ENCODE peak calls at places on chromosomes 3 and 15, in seven cellular contexts. N is transverse colon; G is esophagus squamous epithelium; W is CD4-positive, CD25-positive, alpha-beta regulatory T cell; Q is left lung; E is HAP-1; X is IMR-90. Y is an unnamed sample. For H3K36me3, the result is how much of the 10 kb centered on the place peaks cover.

GRCh38 chr3:156812521-156813335 is 13.4 kb upstream of the LEKR1 start:
- DNase-seq in N (no peak), X (peak), W (peak), Q (no peak), E (no peak), G (no peak), Y (no peak)

GRCh38 chr15:88849376-88850122 is 45.8 kb downstream of the HAPLN3 start:
- DNase-seq in G (no peak), E (no peak), X (no peak), W (no peak), Q (no peak), N (no peak), Y (no peak)

GRCh38 chr3:184291044-184291737 is 7.8 kb upstream of the PSMD2 start:
- DNase-seq in W (no peak), X (no peak), E (no peak), G (no peak), N (no peak), Q (no peak), Y (no peak)

GRCh38 chr3:134373942-134374790 is at the start of gene AMOTL2:
- DNase-seq in Q (peak), X (peak), N (peak), E (peak), W (no peak), G (no peak), Y (peak)

GRCh38 chr3:165839296-165840076 is 2.3 kb upstream of the BCHE start:
- DNase-seq in Q (no peak), N (no peak), W (no peak), X (no peak), G (no peak), E (no peak), Y (no peak)

GRCh38 chr3:24128195-24129005 is 183.3 kb downstream of the NR1D2 start:
- DNase-seq in N (no peak), X (peak), Q (no peak), W (no peak), G (no peak), E (no peak), Y (no peak)

GRCh38 chr3:109137766-109138165 is 1.2 kb downstream of the C3orf85 start:
- DNase-seq in N (no peak), Q (no peak), X (no peak), W (no peak), G (no peak), E (no peak), Y (no peak)

GRCh38 chr3:197942956-197943556 is 6.9 kb upstream of the RPL35A start:
- DNase-seq in Q (no peak), W (peak), X (peak), E (peak), G (no peak), N (no peak), Y (no peak)

GRCh38 chr3:45223889-45224730 is 2.0 kb downstream of the TMEM158 start:
- DNase-seq in G (no peak), W (no peak), E (peak), Q (no peak), X (peak), N (no peak), Y (no peak)

GRCh38 chr3:106611841-106612240 is 743.0 kb upstream of the CBLB start:
- DNase-seq in N (no peak), X (no peak), E (no peak), W (no peak), G (no peak), Q (no peak), Y (no peak)

GRCh38 chr15:58523634-58524033 is 91.8 kb downstream of the LIPC start:
- DNase-seq in E (no peak), N (no peak), X (no peak), G (no peak), W (no peak), Q (no peak), Y (no peak)

GRCh38 chr3:9448643-9449042 is 51.2 kb downstream of the SETD5 start:
- DNase-seq in Q (no peak), N (no peak), E (no peak), X (peak), W (no peak), G (no peak), Y (no peak)

GRCh38 chr15:47933865-47934264 is 186.9 kb upstream of the SLC24A5 start:
- DNase-seq in N (no peak), G (no peak), E (no peak), Q (no peak), X (no peak), W (no peak), Y (no peak)

GRCh38 chr15:41417418-41417811 is 520 bp downstream of the RTF1 start:
- DNase-seq in W (no peak), N (peak), E (no peak), X (peak), G (no peak), Q (no peak), Y (no peak)

GRCh38 chr3:145857956-145858355 is 303.0 kb downstream of the PLOD2 start:
- DNase-seq in Q (no peak), G (no peak), N (no peak), W (no peak), E (no peak), X (no peak), Y (no peak)

GRCh38 chr3:189316296-189317019 is 144.7 kb downstream of the TPRG1 start:
- DNase-seq in W (no peak), Q (peak), G (no peak), N (peak), X (no peak), E (no peak), Y (no peak)

GRCh38 chr15:23877502-23878412 is 190.7 kb upstream of the NDN start:
- DNase-seq in W (no peak), E (no peak), X (no peak), G (no peak), Q (no peak), N (peak), Y (peak)

GRCh38 chr3:33145901-33146580 is 32.2 kb downstream of the CRTAP start:
- DNase-seq in G (no peak), E (no peak), X (no peak), Q (no peak), W (no peak), N (no peak), Y (no peak)

GRCh38 chr3:127220497-127220896 is 27.6 kb downstream of the PRR23E start:
- DNase-seq in N (no peak), E (no peak), W (no peak), G (no peak), Q (no peak), X (no peak), Y (no peak)

GRCh38 chr3:156341324-156341723 is 213.6 kb downstream of the SSR3 start:
- DNase-seq in G (no peak), E (no peak), X (no peak), N (no peak), Q (no peak), W (no peak), Y (no peak)

GRCh38 chr3:168961271-168961670 is 702.2 kb downstream of the MECOM start:
- DNase-seq in G (no peak), X (no peak), W (no peak), N (no peak), Q (no peak), E (no peak), Y (no peak)

GRCh38 chr15:47484119-47484518 is 233.2 kb upstream of the SEMA6D start:
- DNase-seq in G (no peak), N (no peak), E (no peak), X (peak), Q (no peak), W (no peak), Y (no peak)

GRCh38 chr15:97995881-97996603 is 35.5 kb downstream of the ARRDC4 start:
- DNase-seq in E (no peak), G (no peak), X (no peak), W (no peak), Q (no peak), N (peak), Y (no peak)

GRCh38 chr3:88044411-88044810 is 14.4 kb downstream of the CGGBP1 start:
- DNase-seq in X (no peak), W (no peak), E (no peak), Q (no peak), N (no peak), G (no peak), Y (no peak)

GRCh38 chr3:117084739-117085270 is 375.2 kb downstream of the TUSC7 start:
- DNase-seq in X (no peak), G (no peak), E (no peak), Q (no peak), W (no peak), N (no peak), Y (no peak)

GRCh38 chr15:99427210-99427609 is 138.6 kb upstream of the MEF2A start:
- DNase-seq in Q (peak), W (no peak), X (no peak), G (no peak), N (no peak), E (no peak), Y (no peak)

GRCh38 chr15:82832601-82833209 is 23.3 kb downstream of the WHAMM start:
- DNase-seq in N (no peak), X (peak), W (no peak), G (no peak), Q (no peak), E (peak), Y (no peak)

GRCh38 chr3:149186726-149187125 is 34.9 kb downstream of the CP start:
- DNase-seq in N (no peak), X (no peak), G (no peak), E (no peak), Q (no peak), W (no peak), Y (no peak)

GRCh38 chr3:183895296-183895695 is 10.6 kb upstream of the PARL start:
- DNase-seq in Q (no peak), W (peak), X (peak), N (peak), G (no peak), E (peak), Y (no peak)

GRCh38 chr3:182793663-182794454 is 555 bp downstream of the ATP11B start:
- DNase-seq in G (peak), N (peak), X (peak), W (peak), E (no peak), Q (peak), Y (peak)

GRCh38 chr3:196547067-196547466 is 21.3 kb downstream of the WDR53 start:
- DNase-seq in N (no peak), E (no peak), G (no peak), Q (no peak), W (no peak), X (no peak), Y (no peak)

GRCh38 chr3:43013743-43014155 is 34.6 kb downstream of the GASK1A start:
- DNase-seq in X (no peak), G (no peak), N (no peak), E (no peak), W (peak), Q (no peak), Y (no peak)

GRCh38 chr15:57235865-57236264 is 140.4 kb upstream of the CGNL1 start:
- DNase-seq in E (peak), G (no peak), N (no peak), W (no peak), Q (no peak), X (peak), Y (no peak)

GRCh38 chr3:52173101-52173500 is 18.9 kb upstream of the POC1A start:
- DNase-seq in X (no peak), E (no peak), N (no peak), W (no peak), G (no peak), Q (no peak), Y (peak)

GRCh38 chr3:172099495-172099808 is 60.1 kb downstream of the FNDC3B start:
- DNase-seq in E (no peak), N (no peak), Q (no peak), X (no peak), G (no peak), W (no peak), Y (no peak)

GRCh38 chr15:83310521-83311456 is 26.3 kb upstream of the BNC1 start:
- DNase-seq in Q (no peak), W (no peak), E (peak), N (no peak), X (no peak), G (no peak), Y (no peak)

GRCh38 chr15:48974865-48975264 is 11.1 kb upstream of the SHC4 start:
- DNase-seq in Q (no peak), X (no peak), E (no peak), W (no peak), G (no peak), N (no peak), Y (no peak)

GRCh38 chr15:50055333-50056278 is 63.4 kb downstream of the ATP8B4 start:
- DNase-seq in X (peak), Q (no peak), E (peak), G (no peak), W (no peak), N (no peak), Y (no peak)

DNA sequence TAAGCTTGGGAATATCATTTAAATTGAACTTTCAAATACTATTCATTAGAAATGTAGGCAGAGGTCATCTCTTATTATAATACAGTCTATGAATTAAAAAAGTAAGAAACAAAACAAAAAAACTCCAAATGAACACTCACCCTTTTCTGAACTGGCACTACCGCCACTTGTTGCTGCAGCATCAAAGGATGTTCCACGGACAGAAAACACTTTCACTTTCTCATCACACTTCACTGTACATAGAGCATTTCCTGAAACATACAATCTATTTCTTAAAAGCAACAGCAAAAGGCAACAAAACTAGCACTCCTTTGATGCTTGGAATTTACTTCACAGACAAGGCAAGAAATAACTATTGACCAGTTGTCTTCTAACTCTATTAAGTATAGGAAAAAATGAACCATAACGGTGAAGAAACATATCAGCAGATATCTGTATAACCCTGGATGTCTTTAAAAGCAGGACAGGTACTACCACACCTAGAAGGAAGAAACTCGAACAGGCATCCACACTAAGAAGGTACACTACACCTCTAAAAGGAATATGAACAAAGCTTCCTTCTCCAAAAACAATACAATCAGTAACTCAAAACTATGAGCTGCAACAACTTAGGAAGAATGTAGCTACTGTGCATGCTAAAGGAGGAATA is 24.9 kb downstream of the ETFA start:
- DNase-seq in E (no peak), G (no peak), W (peak), X (peak), N (no peak), Q (no peak), Y (no peak)
- H3K36me3 ChIP-seq in E (half or more), G (half or more), W (under half), X (under half), N (half or more), Q (half or more), Y (half or more)

DNA sequence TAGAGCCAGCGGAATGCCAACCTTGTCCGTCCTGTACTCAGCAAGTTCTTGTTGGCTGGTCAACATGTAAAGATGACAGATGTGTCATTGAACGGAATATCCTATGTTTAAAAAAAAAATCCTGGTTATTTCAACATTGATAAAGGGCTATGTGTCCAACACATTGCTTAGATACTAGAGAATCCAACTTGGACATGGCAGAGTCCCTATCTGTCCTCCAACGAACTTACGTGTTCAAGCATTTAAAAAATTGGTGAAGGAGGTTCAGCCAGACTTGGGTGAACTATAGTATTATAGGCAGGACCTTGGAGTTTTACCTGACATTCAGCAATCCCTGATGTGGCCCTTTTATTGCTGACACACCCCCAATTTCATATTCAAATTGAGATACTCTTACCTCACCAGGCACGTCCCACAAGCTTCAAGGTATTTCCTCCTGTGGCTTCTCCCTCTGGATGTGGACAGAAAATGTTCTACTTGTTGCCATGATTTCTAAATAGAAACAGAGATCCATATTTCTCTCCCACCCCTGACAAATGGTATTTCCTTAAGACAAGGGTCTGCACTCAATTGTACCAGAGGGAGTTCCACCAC is 207.8 kb upstream of the TPM1 start:
- DNase-seq in X (no peak), W (no peak), N (peak), Q (no peak), E (no peak), G (no peak), Y (no peak)
- H3K36me3 ChIP-seq in X (under half), W (under half), N (under half), Q (under half), E (under half), G (under half), Y (under half)

GRCh38 chr3:99700637-99701268 is 62.4 kb downstream of the COL8A1 start:
- DNase-seq in N (no peak), W (no peak), X (peak), E (no peak), Q (no peak), G (no peak), Y (no peak)

GRCh38 chr3:99693636-99694035 is 55.2 kb downstream of the COL8A1 start:
- DNase-seq in Q (no peak), W (no peak), N (no peak), X (peak), E (no peak), G (no peak), Y (no peak)

GRCh38 chr3:99697250-99697649 is 58.9 kb downstream of the COL8A1 start:
- DNase-seq in N (no peak), W (no peak), G (no peak), Q (no peak), X (no peak), E (no peak), Y (no peak)

GRCh38 chr3:99699841-99700240 is 61.4 kb downstream of the COL8A1 start:
- DNase-seq in N (no peak), G (no peak), Q (no peak), X (peak), E (no peak), W (no peak), Y (no peak)

GRCh38 chr3:99696497-99696896 is 58.1 kb downstream of the COL8A1 start:
- DNase-seq in X (no peak), W (no peak), Q (no peak), G (no peak), N (no peak), E (no peak), Y (no peak)
- H3K36me3 ChIP-seq in X (under half), W (under half), Q (under half), G (under half), N (under half), E (under half), Y (under half)

GRCh38 chr3:17078885-17079465 is 194.2 kb downstream of the PLCL2 start:
- DNase-seq in X (no peak), G (no peak), N (no peak), Q (no peak), E (no peak), W (no peak), Y (no peak)
- H3K36me3 ChIP-seq in X (under half), G (under half), N (under half), Q (under half), E (under half), W (under half), Y (under half)

GRCh38 chr3:170111147-170111771 is 70.3 kb downstream of the PHC3 start:
- DNase-seq in Q (no peak), W (no peak), N (no peak), X (no peak), G (no peak), E (no peak), Y (no peak)

GRCh38 chr3:170117134-170117533 is 64.4 kb downstream of the PHC3 start:
- DNase-seq in E (peak), W (no peak), X (no peak), Q (no peak), N (no peak), G (no peak), Y (no peak)
- H3K36me3 ChIP-seq in E (under half), W (half or more), X (under half), Q (half or more), N (under half), G (half or more), Y (half or more)

GRCh38 chr15:67179411-67179995 is 75.0 kb downstream of the AAGAB start:
- DNase-seq in Q (no peak), E (no peak), X (no peak), W (no peak), G (no peak), N (no peak), Y (no peak)
- H3K36me3 ChIP-seq in Q (under half), E (under half), X (half or more), W (half or more), G (half or more), N (under half), Y (under half)

DNA sequence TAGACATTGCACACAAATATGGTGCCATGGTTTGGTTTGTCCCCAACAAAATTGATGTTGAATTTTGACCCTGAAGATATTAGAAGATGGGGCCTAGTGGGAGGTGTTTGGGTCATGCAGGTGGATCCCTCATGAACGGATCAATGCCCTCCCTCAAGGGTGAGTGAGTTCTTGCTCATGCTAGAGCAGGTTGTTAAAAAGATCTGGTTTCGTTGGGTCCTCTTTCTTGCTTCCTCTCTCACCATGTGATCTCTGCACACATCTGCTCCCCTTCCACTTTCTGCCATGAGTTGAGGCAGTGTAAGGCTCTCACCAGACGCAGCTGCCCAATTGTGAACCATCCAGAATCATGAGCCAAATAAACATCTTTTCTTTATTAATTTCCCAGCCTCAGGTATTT is 87.8 kb upstream of the MDFIC2 start:
- DNase-seq in G (no peak), Q (no peak), W (no peak), E (no peak), N (no peak), X (no peak), Y (no peak)
- H3K36me3 ChIP-seq in G (under half), Q (under half), W (under half), E (under half), N (under half), X (under half), Y (under half)